ENCODE peak calls at places on chromosomes 4 and X, in five cellular contexts. K is HepG2, J is K562, O is H1, I is GM12878. X is an unnamed sample.

GRCh38 chr4:26194764-26195163 is 126.0 kb upstream of the RBPJ start:
- DNase-seq in J (no peak), O (no peak), K (no peak), I (no peak), X (no peak)

GRCh38 chr4:2397596-2398379 is 20.7 kb downstream of the ZFYVE28 start:
- DNase-seq in I (no peak), O (no peak), K (no peak), J (no peak), X (no peak)

GRCh38 chrX:17535229-17535628 is 160.2 kb downstream of the NHS start:
- DNase-seq in I (no peak), J (peak), O (peak), K (peak), X (peak)

GRCh38 chr4:53804719-53805118 is 213.4 kb upstream of the LNX1 start:
- DNase-seq in I (peak), K (peak), O (peak), J (peak), X (peak)

GRCh38 chr4:180669637-180670036 is 1573.6 kb upstream of the TENM3 start:
- DNase-seq in O (no peak), J (no peak), K (no peak), I (no peak), X (no peak)

GRCh38 chrX:25427873-25428555 is 412.2 kb upstream of the ARX start:
- DNase-seq in J (peak), K (no peak), O (peak), I (no peak), X (no peak)

GRCh38 chr4:83252782-83253405 is 31.7 kb downstream of the COQ2 start:
- DNase-seq in O (peak), J (peak), K (peak), I (no peak), X (peak)

GRCh38 chr4:110663738-110664444 is 41.0 kb upstream of the PITX2 start:
- DNase-seq in J (no peak), O (no peak), I (no peak), K (no peak), X (peak)

GRCh38 chr4:36722986-36723385 is 441.6 kb downstream of the DTHD1 start:
- DNase-seq in K (no peak), J (no peak), O (no peak), I (no peak), X (no peak)

GRCh38 chr4:145179201-145179860 is 1.1 kb downstream of the OTUD4 start:
- DNase-seq in I (peak), O (peak), K (peak), J (peak), X (peak)

GRCh38 chr4:8546766-8547107 is 33.5 kb upstream of the GPR78 start:
- DNase-seq in I (no peak), O (no peak), J (no peak), K (no peak), X (no peak)

GRCh38 chr4:55866290-55866907 is 13.0 kb downstream of the EXOC1 start:
- DNase-seq in I (peak), K (no peak), O (no peak), J (peak), X (peak)

GRCh38 chr4:74258949-74259348 is 49.3 kb upstream of the EPGN start:
- DNase-seq in I (no peak), J (peak), K (no peak), O (no peak), X (no peak)

GRCh38 chr4:126386512-126386911 is 1071.8 kb downstream of the FAT4 start:
- DNase-seq in O (no peak), I (no peak), K (no peak), J (no peak), X (no peak)

GRCh38 chr4:184409911-184410692 is 64.2 kb downstream of the IRF2 start:
- DNase-seq in K (no peak), J (no peak), O (no peak), I (no peak), X (no peak)
- TF ChIP-seq HDAC2 in K (no peak), J (no peak), O (no peak), I (no peak), X (no peak)

GRCh38 chr4:99405433-99406115 is 29.6 kb downstream of the ADH7 start:
- DNase-seq in I (peak), K (peak), J (peak), O (peak), X (peak)
- TF ChIP-seq RAD21 in I (peak), K (peak), J (peak), O (peak), X (peak)

DNA sequence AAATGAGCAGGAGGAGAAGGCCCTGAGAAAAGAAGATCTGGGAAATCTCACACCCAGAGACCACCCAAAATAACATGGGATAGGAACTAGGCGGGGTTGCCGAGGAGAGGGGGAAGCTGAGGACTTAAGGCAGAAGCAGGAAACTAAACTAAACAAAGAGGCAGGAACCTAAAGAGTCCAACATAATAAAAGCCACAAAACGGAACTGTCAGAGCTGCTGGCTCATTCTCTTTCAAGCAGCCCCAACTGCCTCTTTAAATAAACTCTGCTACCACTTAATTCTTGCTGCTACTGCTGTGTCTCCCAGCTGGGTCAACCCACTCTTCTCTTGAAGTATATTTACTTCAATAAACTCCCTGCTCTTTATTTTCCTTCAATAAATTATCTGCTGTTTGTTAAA is 44.5 kb downstream of the MAGEB16 start:
- DNase-seq in J (no peak), I (no peak), O (no peak), K (no peak), X (no peak)
- TF ChIP-seq HDAC2 in J (no peak), I (no peak), O (no peak), K (no peak), X (no peak)

DNA sequence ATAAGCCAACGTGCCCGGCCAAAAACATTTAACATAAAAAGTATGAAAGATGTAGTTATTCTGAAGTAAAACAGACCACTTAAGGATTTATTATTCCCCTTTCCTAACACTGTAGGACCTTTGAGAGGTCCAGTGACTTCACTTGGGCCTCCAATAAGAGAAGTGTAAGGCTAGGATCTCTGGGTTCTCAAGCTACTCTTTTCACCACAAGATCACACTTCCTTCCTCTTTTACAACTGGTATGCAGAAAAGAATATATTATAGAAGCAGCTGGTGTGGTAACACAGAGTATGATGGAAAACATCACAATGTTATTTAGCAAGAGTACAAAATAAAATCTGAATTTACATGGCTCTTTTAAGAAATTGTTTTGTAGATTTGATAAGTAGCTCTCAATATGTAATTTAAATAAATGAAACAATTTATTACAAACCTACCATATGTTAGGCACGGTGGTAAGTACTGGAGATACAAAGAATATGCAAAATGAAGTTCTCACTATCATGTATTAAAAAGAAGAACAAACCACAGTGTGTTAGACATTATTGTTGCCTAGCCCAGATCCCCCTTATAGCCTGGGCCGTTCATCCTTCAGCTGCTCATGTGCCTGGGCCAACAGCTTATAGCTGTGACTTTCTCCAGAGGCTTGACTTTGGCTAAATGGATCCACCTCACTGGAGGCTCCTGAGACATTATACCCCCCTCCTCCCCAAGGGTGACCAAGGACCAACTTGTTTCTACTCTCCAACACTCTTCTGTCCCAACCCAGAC is 30.0 kb upstream of the CCNG2 start:
- DNase-seq in J (no peak), K (no peak), I (no peak), O (no peak), X (no peak)
- TF ChIP-seq RAD21 in J (no peak), K (no peak), I (no peak), O (no peak), X (no peak)

GRCh38 chrX:104137496-104137895 is 19.3 kb downstream of the SLC25A53 start:
- DNase-seq in I (no peak), K (no peak), J (peak), O (no peak), X (peak)
- TF ChIP-seq HDAC2 in I (no peak), K (no peak), J (no peak), O (no peak), X (no peak)

GRCh38 chr4:149785686-149786431 is 29.8 kb downstream of the IQCM start:
- DNase-seq in I (no peak), J (no peak), O (no peak), K (no peak), X (no peak)
- TF ChIP-seq RAD21 in I (no peak), J (no peak), O (no peak), K (no peak), X (no peak)

DNA sequence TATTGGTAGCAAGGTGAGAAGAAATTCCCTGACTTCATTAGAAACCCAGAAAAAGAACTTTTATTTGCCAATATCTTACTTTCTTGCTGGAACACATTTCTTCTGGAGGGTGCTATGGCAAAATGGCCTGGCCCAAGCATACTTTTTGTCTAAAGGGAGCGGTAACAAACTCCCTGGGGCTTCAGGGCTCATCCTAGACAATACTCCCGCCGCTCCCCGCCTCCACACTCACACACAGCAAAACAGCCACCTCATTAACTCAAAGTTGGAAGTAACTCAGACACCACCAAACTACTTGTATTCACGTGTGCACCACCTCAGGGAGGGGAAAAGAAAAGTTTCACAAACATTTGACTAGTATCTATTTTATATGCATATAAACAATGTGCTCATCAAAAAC is 75.7 kb downstream of the IGSF1 start:
- DNase-seq in O (no peak), K (no peak), J (no peak), I (no peak), X (no peak)
- TF ChIP-seq HDAC2 in O (no peak), K (no peak), J (no peak), I (no peak), X (no peak)

GRCh38 chr4:6641164-6641970 is 882 bp downstream of the MRFAP1 start:
- DNase-seq in I (no peak), K (no peak), O (no peak), J (peak), X (no peak)
- TF ChIP-seq RAD21 in I (no peak), K (no peak), O (no peak), J (no peak), X (no peak)

GRCh38 chr4:88908003-88908402 is 149.0 kb downstream of the FAM13A start:
- DNase-seq in J (no peak), I (no peak), K (no peak), O (no peak), X (no peak)
- TF ChIP-seq HDAC2 in J (no peak), I (no peak), K (no peak), O (no peak), X (no peak)

DNA sequence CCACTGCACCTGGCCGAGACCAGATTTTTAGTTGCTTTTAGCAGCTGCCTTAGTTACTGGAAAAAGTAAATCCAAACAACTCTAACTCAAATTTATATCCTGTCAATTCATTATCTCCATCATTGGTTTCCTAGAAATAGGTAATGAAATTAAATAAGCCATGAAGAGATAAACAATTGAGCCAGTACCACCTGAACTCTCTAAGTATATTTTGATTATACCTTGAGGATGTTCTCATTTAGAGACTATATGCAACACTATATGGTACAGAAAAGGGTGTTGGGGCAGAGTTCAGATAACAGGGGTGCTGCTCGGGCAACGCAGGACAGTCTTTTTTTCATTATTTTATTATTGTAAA is 35.0 kb downstream of the SAT1 start:
- DNase-seq in K (no peak), J (no peak), I (no peak), O (no peak), X (no peak)
- TF ChIP-seq RAD21 in K (no peak), J (no peak), I (no peak), O (no peak), X (no peak)